ENCODE peak calls at places on chromosomes 1 and 21, in four cellular contexts. E is hepatic stellate cell; D is HT-29; F is stimulated activated CD4-positive, alpha-beta T cell treated with anti-CD3 and anti-CD28 coated beads, Interleukin-1b, Interleukin-23, amount 100 ng/mL, for 24 hours. Y is an unnamed sample.

GRCh38 chr1:94727846-94728715 is 92.1 kb upstream of the SLC44A3 start:
- DNase-seq in E (peak), D (no peak), F (no peak), Y (no peak)

GRCh38 chr1:79235221-79236002 is 228.9 kb upstream of the ADGRL4 start:
- DNase-seq in E (no peak), D (no peak), F (no peak), Y (no peak)

GRCh38 chr1:12124693-12125421 is 41.9 kb upstream of the TNFRSF1B start:
- DNase-seq in F (peak), D (peak), E (peak), Y (peak)

GRCh38 chr1:61358770-61359455 is 276.6 kb downstream of the NFIA start:
- DNase-seq in D (no peak), E (no peak), F (no peak), Y (no peak)

GRCh38 chr1:218591966-218592365 is 246.8 kb downstream of the TGFB2 start:
- DNase-seq in D (no peak), E (no peak), F (no peak), Y (no peak)

GRCh38 chr1:3819626-3820245 is 23.4 kb upstream of the LRRC47 start:
- DNase-seq in E (no peak), D (no peak), F (no peak), Y (no peak)

GRCh38 chr1:35557118-35557610 is at the start of gene KIAA0319L:
- DNase-seq in E (peak), F (no peak), D (peak), Y (peak)

GRCh38 chr1:9792156-9793042 is 31.4 kb downstream of the CLSTN1 start:
- DNase-seq in D (peak), F (no peak), E (no peak), Y (no peak)

GRCh38 chr1:56927986-56928385 is 37.8 kb downstream of the C8B start:
- DNase-seq in D (no peak), F (no peak), E (no peak), Y (no peak)

GRCh38 chr1:42939216-42939615 is 19.5 kb downstream of the SLC2A1 start:
- DNase-seq in E (no peak), F (no peak), D (peak), Y (no peak)

GRCh38 chr1:225747566-225747965 is 30.1 kb upstream of the SRP9 start:
- DNase-seq in F (no peak), D (no peak), E (no peak), Y (no peak)

GRCh38 chr1:28775121-28775942 is 36.6 kb upstream of the OPRD1 start:
- DNase-seq in F (peak), D (peak), E (peak), Y (peak)

GRCh38 chr1:19315378-19316206 is 3.5 kb downstream of the SLC66A1 start:
- DNase-seq in F (no peak), E (peak), D (no peak), Y (no peak)

GRCh38 chr1:19006837-19007271 is 50.4 kb upstream of the IFFO2 start:
- DNase-seq in E (no peak), F (no peak), D (no peak), Y (no peak)

GRCh38 chr1:170664828-170665617 is 1.1 kb downstream of the PRRX1 start:
- DNase-seq in D (no peak), E (peak), F (no peak), Y (no peak)

GRCh38 chr21:31888936-31889371 is 16.1 kb downstream of the HUNK start:
- DNase-seq in E (no peak), F (no peak), D (no peak), Y (no peak)

GRCh38 chr1:39671793-39672550 is at the start of gene NT5C1A:
- DNase-seq in F (no peak), D (no peak), E (peak), Y (no peak)

GRCh38 chr1:227033880-227034279 is 93.8 kb downstream of the COQ8A start:
- DNase-seq in F (no peak), E (no peak), D (no peak), Y (no peak)

GRCh38 chr1:209484429-209484828 is 99.1 kb upstream of the CAMK1G start:
- DNase-seq in D (no peak), E (no peak), F (no peak), Y (no peak)

Y was measured in omental fat pad.